ENCODE peak calls at places on chromosome X, in six cellular contexts. H, Q, T, M, D and I are unnamed samples.

GRCh38 chrX:66019310-66019652 is 20.6 kb downstream of the VSIG4 start:
- DNase-seq in H (no peak), Q (no peak), T (no peak), M (no peak), D (no peak), I (no peak)

GRCh38 chrX:40314070-40314469 is 216.3 kb upstream of the BCOR start:
- DNase-seq in H (peak; percentile 37), Q (no peak), T (no peak), M (no peak), D (no peak), I (no peak)

GRCh38 chrX:86133761-86134160 is 14.5 kb upstream of the DACH2 start:
- DNase-seq in H (no peak), Q (peak; percentile 32), T (peak; percentile 15), M (no peak), D (no peak), I (peak; percentile 46)

GRCh38 chrX:38277136-38277535 is 50.2 kb downstream of the RPGR start:
- DNase-seq in H (no peak), Q (no peak), T (no peak), M (no peak), D (no peak), I (no peak)

GRCh38 chrX:135295238-135295943 is 13.9 kb upstream of the ETDC start:
- DNase-seq in H (peak; percentile 41), Q (peak; percentile 54), T (no peak), M (no peak), D (peak; percentile 29), I (peak; percentile 60)

GRCh38 chrX:121010218-121010617 is 24.7 kb upstream of the CT47A1 start:
- DNase-seq in H (no peak), Q (no peak), T (no peak), M (no peak), D (no peak), I (peak; percentile 2)

GRCh38 chrX:38903093-38903492 is 101.8 kb downstream of the MID1IP1 start:
- DNase-seq in H (no peak), Q (no peak), T (no peak), M (no peak), D (no peak), I (no peak)

GRCh38 chrX:48958635-48959094 is 1.3 kb upstream of the OTUD5 start:
- DNase-seq in H (no peak), Q (peak; percentile 65), T (peak; percentile 36), M (peak; percentile 80), D (peak; percentile 31), I (peak; percentile 59)

GRCh38 chrX:10052906-10053625 is 85.9 kb downstream of the CLDN34 start:
- DNase-seq in H (peak; percentile 72), Q (no peak), T (peak; percentile 1), M (no peak), D (no peak), I (no peak)

GRCh38 chrX:10797493-10797892 is 177.1 kb upstream of the MID1 start:
- DNase-seq in H (no peak), Q (peak; percentile 7), T (no peak), M (no peak), D (no peak), I (peak; percentile 42)

GRCh38 chrX:46326161-46326560 is 219.1 kb downstream of the ZNF674 start:
- DNase-seq in H (no peak), Q (no peak), T (no peak), M (no peak), D (no peak), I (peak; percentile 5)

GRCh38 chrX:151954730-151955129 is 19.7 kb downstream of the GABRE start:
- DNase-seq in H (no peak), Q (no peak), T (no peak), M (peak; percentile 38), D (no peak), I (no peak)

GRCh38 chrX:26649534-26649933 is 433.6 kb downstream of the MAGEB5 start:
- DNase-seq in H (no peak), Q (peak; percentile 9), T (peak; percentile 37), M (no peak), D (no peak), I (peak; percentile 41)

GRCh38 chrX:37871626-37872302 is 24.4 kb upstream of the DYNLT3 start:
- DNase-seq in H (no peak), Q (peak; percentile 30), T (peak; percentile 64), M (no peak), D (no peak), I (peak; percentile 90)

GRCh38 chrX:70424801-70425200 is 1.7 kb downstream of the GDPD2 start:
- DNase-seq in H (no peak), Q (no peak), T (no peak), M (no peak), D (no peak), I (no peak)

GRCh38 chrX:70426286-70427278 is 3.5 kb downstream of the GDPD2 start:
- DNase-seq in H (no peak), Q (no peak), T (no peak), M (no peak), D (no peak), I (no peak)

GRCh38 chrX:70423937-70424336 is 823 bp downstream of the GDPD2 start:
- DNase-seq in H (no peak), Q (no peak), T (no peak), M (no peak), D (no peak), I (no peak)

GRCh38 chrX:70421618-70422017 is 1.5 kb upstream of the GDPD2 start:
- DNase-seq in H (no peak), Q (no peak), T (no peak), M (no peak), D (no peak), I (no peak)

DNA sequence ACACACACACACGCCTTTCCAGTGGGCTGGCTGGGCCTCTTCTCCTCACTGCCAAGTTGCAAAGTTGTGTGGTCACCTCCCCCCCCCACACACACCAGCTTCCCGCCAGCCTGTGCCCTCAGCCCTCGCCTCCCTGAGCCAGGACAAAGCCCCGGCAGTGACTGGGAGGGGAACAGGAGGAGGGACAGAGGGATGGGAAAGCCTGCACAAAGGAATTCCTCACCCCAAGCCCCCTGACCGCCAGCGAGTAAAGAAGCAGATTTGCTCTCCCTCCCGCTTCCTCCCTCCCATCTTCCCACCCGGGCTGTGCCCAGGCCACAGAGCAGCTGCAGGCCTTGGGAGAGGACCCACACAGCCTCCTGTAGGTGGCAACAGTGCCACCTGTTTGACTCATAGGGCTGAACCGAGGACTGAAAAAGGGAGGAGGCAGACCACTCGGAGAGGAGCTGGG is at the start of gene GDPD2:
- DNase-seq in H (no peak), Q (peak; percentile 58), T (peak; percentile 16), M (no peak), D (no peak), I (no peak)
- H3K4me3 ChIP-seq in H (no peak within 1 kb of the TSS), Q (no peak within 1 kb of the TSS), T (no peak within 1 kb of the TSS), M (no peak within 1 kb of the TSS), D (no peak within 1 kb of the TSS), I (no peak within 1 kb of the TSS)

GRCh38 chrX:133337250-133337649 is 78.0 kb downstream of the GPC4 start:
- DNase-seq in H (no peak), Q (no peak), T (no peak), M (no peak), D (no peak), I (no peak)

GRCh38 chrX:133333154-133333750 is 82.0 kb downstream of the GPC4 start:
- DNase-seq in H (no peak), Q (no peak), T (no peak), M (no peak), D (no peak), I (no peak)

GRCh38 chrX:133335027-133335426 is 80.3 kb downstream of the GPC4 start:
- DNase-seq in H (no peak), Q (peak; percentile 31), T (peak; percentile 13), M (no peak), D (no peak), I (peak; percentile 54)
- TF ChIP-seq CTCF in H (peak; percentile 52), Q (peak; percentile 46), T (peak; percentile 43), M (peak; percentile 28), D (peak; percentile 43), I (peak; percentile 71)

GRCh38 chrX:130803537-130803936 is 99.5 kb downstream of the ENOX2 start:
- DNase-seq in H (no peak), Q (no peak), T (no peak), M (no peak), D (no peak), I (no peak)

GRCh38 chrX:130793966-130794365 is 109.0 kb downstream of the ENOX2 start:
- DNase-seq in H (no peak), Q (no peak), T (no peak), M (no peak), D (no peak), I (no peak)

GRCh38 chrX:130801901-130802300 is 101.1 kb downstream of the ENOX2 start:
- DNase-seq in H (no peak), Q (peak; percentile 4), T (no peak), M (no peak), D (no peak), I (peak; percentile 22)

DNA sequence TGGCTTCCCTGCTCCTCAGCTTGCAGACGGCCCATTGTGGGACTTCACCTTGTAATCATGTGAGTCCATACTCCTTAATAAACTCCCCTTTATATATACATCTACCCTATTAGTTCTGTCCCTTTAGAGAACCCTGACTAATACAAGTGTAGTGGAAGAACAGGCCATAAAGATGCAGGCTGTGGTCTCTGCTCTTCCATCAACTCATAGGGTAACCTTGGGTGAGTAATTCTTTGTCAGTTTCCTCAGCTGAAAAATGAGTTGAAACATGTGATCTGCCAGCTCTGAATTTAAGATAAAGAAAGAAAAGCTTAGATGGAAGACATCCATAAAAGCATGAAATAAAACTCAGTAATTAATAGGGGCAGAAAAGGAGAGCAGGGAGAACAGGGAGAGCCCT is 103.6 kb downstream of the ENOX2 start:
- DNase-seq in H (no peak), Q (no peak), T (no peak), M (no peak), D (no peak), I (peak; percentile 24)
- H3K4me3 ChIP-seq in H (no peak overlapping the region), Q (no peak overlapping the region), T (no peak overlapping the region), M (no peak overlapping the region), D (no peak overlapping the region), I (no peak overlapping the region)

GRCh38 chrX:115966920-115967319 is 203.6 kb upstream of the AGTR2 start:
- DNase-seq in H (no peak), Q (no peak), T (no peak), M (no peak), D (no peak), I (no peak)

GRCh38 chrX:115970718-115971117 is 199.8 kb upstream of the AGTR2 start:
- DNase-seq in H (no peak), Q (no peak), T (no peak), M (no peak), D (no peak), I (no peak)

GRCh38 chrX:115972717-115973116 is 197.8 kb upstream of the AGTR2 start:
- DNase-seq in H (no peak), Q (peak; percentile 43), T (no peak), M (no peak), D (no peak), I (peak; percentile 2)

DNA sequence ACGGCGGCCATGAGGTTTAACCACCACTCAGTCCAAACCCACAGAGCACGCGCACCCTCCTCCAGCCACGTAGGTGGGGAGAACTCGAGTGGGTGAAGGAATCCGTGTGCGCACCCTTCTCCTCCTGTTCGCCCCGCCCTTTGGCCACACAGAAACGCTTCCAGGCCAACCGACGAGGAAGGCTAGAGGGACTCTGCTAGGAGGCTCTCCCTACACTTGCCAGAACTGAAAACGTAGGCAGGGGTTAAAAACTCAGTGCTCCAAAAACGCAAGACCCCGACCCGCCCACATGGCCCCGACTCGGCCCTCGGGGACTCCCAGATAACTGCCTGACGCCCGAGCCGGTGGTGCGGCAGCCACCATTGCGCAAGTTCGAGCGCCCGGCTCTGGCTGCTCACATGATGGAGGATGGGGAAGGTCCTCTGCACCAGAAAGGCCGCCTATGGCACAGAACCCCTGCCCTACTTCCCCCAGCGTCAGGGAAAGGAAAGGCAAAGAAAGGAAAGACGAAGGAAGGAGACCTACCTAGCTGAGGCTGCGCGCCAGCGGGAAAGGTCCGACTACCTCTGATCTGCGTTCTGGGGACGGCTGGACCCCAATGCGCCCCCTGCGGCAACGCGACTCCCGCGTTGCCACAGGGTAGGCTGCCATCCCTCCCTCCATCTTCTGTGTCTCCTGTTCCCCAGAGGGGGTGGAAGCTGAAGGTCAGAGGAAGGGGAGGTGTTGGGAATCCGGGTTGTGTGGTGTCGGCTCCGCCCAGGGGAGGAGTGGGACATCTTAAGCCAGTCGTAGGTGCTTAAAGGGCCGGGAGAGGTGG is 201.9 kb upstream of the AGTR2 start:
- DNase-seq in H (no peak), Q (peak; percentile 77), T (peak; percentile 30), M (no peak), D (peak; percentile 58), I (peak; percentile 17)
- TF ChIP-seq CTCF in H (no peak), Q (peak; percentile 34), T (no peak), M (no peak), D (no peak), I (no peak)